ENCODE peak calls at places on chromosomes 5 and 9, in five cellular contexts. One of them, this sample, is unnamed.

GRCh38 chr9:90044710-90045151 is 439.9 kb downstream of the GADD45G start:
- DNase-seq in activated B cell treated with CpG ODN at 0.5 μM for 24 hours: no peak
- DNase-seq in activated T-cell treated with anti-CD3 and anti-CD28 coated beads for 24 hours: no peak
- DNase-seq in epithelial cell of prostate: no peak
- DNase-seq in HCEC 1CT: no peak
- DNase-seq in this sample: peak; percentile 75

GRCh38 chr5:154603978-154604679 is 126.1 kb upstream of the HAND1 start:
- DNase-seq in activated T-cell treated with anti-CD3 and anti-CD28 coated beads for 24 hours: no peak
- DNase-seq in activated B cell treated with CpG ODN at 0.5 μM for 24 hours: no peak
- DNase-seq in epithelial cell of prostate: no peak
- DNase-seq in HCEC 1CT: no peak
- DNase-seq in this sample: no peak

GRCh38 chr9:129330711-129331279 is 152.7 kb upstream of the IER5L start:
- DNase-seq in epithelial cell of prostate: no peak
- DNase-seq in activated B cell treated with CpG ODN at 0.5 μM for 24 hours: no peak
- DNase-seq in HCEC 1CT: peak; percentile 48
- DNase-seq in activated T-cell treated with anti-CD3 and anti-CD28 coated beads for 24 hours: no peak
- DNase-seq in this sample: no peak

GRCh38 chr5:177147239-177147638 is 13.7 kb downstream of the NSD1 start:
- DNase-seq in activated T-cell treated with anti-CD3 and anti-CD28 coated beads for 24 hours: no peak
- DNase-seq in epithelial cell of prostate: no peak
- DNase-seq in activated B cell treated with CpG ODN at 0.5 μM for 24 hours: no peak
- DNase-seq in HCEC 1CT: peak; percentile 59
- DNase-seq in this sample: no peak

GRCh38 chr5:171840066-171840465 is 54.4 kb downstream of the SMIM23 start:
- DNase-seq in activated B cell treated with CpG ODN at 0.5 μM for 24 hours: no peak
- DNase-seq in activated T-cell treated with anti-CD3 and anti-CD28 coated beads for 24 hours: no peak
- DNase-seq in HCEC 1CT: no peak
- DNase-seq in epithelial cell of prostate: no peak
- DNase-seq in this sample: peak; percentile 14

GRCh38 chr5:143576721-143577484 is 173.4 kb upstream of the NR3C1 start:
- DNase-seq in epithelial cell of prostate: no peak
- DNase-seq in HCEC 1CT: peak; percentile 56
- DNase-seq in activated T-cell treated with anti-CD3 and anti-CD28 coated beads for 24 hours: no peak
- DNase-seq in activated B cell treated with CpG ODN at 0.5 μM for 24 hours: no peak
- DNase-seq in this sample: no peak

GRCh38 chr5:169009171-169009570 is 291.8 kb downstream of the SLIT3 start:
- DNase-seq in activated B cell treated with CpG ODN at 0.5 μM for 24 hours: no peak
- DNase-seq in epithelial cell of prostate: no peak
- DNase-seq in activated T-cell treated with anti-CD3 and anti-CD28 coated beads for 24 hours: no peak
- DNase-seq in HCEC 1CT: no peak
- DNase-seq in this sample: no peak

GRCh38 chr5:93675458-93676450 is 65.6 kb downstream of the POU5F2 start:
- DNase-seq in activated T-cell treated with anti-CD3 and anti-CD28 coated beads for 24 hours: no peak
- DNase-seq in epithelial cell of prostate: no peak
- DNase-seq in activated B cell treated with CpG ODN at 0.5 μM for 24 hours: no peak
- DNase-seq in HCEC 1CT: no peak
- DNase-seq in this sample: peak; percentile 88

GRCh38 chr5:173828952-173829351 is 59.2 kb upstream of the CPEB4 start:
- DNase-seq in HCEC 1CT: no peak
- DNase-seq in activated B cell treated with CpG ODN at 0.5 μM for 24 hours: no peak
- DNase-seq in epithelial cell of prostate: no peak
- DNase-seq in activated T-cell treated with anti-CD3 and anti-CD28 coated beads for 24 hours: no peak
- DNase-seq in this sample: no peak

GRCh38 chr9:97990259-97990658 is 7.1 kb downstream of the ANP32B start:
- DNase-seq in activated T-cell treated with anti-CD3 and anti-CD28 coated beads for 24 hours: no peak
- DNase-seq in HCEC 1CT: peak; percentile 79
- DNase-seq in activated B cell treated with CpG ODN at 0.5 μM for 24 hours: no peak
- DNase-seq in epithelial cell of prostate: no peak
- DNase-seq in this sample: no peak

GRCh38 chr5:10286552-10287227 is 21.0 kb downstream of the CMBL start:
- DNase-seq in activated B cell treated with CpG ODN at 0.5 μM for 24 hours: no peak
- DNase-seq in epithelial cell of prostate: no peak
- DNase-seq in HCEC 1CT: peak; percentile 18
- DNase-seq in activated T-cell treated with anti-CD3 and anti-CD28 coated beads for 24 hours: no peak
- DNase-seq in this sample: no peak

GRCh38 chr9:6910497-6910896 is 152.7 kb downstream of the KDM4C start:
- DNase-seq in epithelial cell of prostate: no peak
- DNase-seq in activated B cell treated with CpG ODN at 0.5 μM for 24 hours: no peak
- DNase-seq in activated T-cell treated with anti-CD3 and anti-CD28 coated beads for 24 hours: no peak
- DNase-seq in HCEC 1CT: no peak
- DNase-seq in this sample: no peak

GRCh38 chr9:97769208-97769607 is 72.1 kb upstream of the XPA start:
- DNase-seq in activated B cell treated with CpG ODN at 0.5 μM for 24 hours: no peak
- DNase-seq in epithelial cell of prostate: no peak
- DNase-seq in activated T-cell treated with anti-CD3 and anti-CD28 coated beads for 24 hours: no peak
- DNase-seq in HCEC 1CT: no peak
- DNase-seq in this sample: no peak

GRCh38 chr9:35338561-35339274 is 151.2 kb upstream of the RUSC2 start:
- DNase-seq in activated B cell treated with CpG ODN at 0.5 μM for 24 hours: no peak
- DNase-seq in HCEC 1CT: no peak
- DNase-seq in activated T-cell treated with anti-CD3 and anti-CD28 coated beads for 24 hours: no peak
- DNase-seq in epithelial cell of prostate: no peak
- DNase-seq in this sample: no peak

GRCh38 chr9:128886211-128886826 is 4.4 kb downstream of the LRRC8A start:
- DNase-seq in activated T-cell treated with anti-CD3 and anti-CD28 coated beads for 24 hours: no peak
- DNase-seq in epithelial cell of prostate: no peak
- DNase-seq in activated B cell treated with CpG ODN at 0.5 μM for 24 hours: no peak
- DNase-seq in HCEC 1CT: no peak
- DNase-seq in this sample: no peak

GRCh38 chr9:116891438-116891837 is 204.3 kb downstream of the TRIM32 start:
- DNase-seq in activated B cell treated with CpG ODN at 0.5 μM for 24 hours: no peak
- DNase-seq in epithelial cell of prostate: no peak
- DNase-seq in HCEC 1CT: no peak
- DNase-seq in activated T-cell treated with anti-CD3 and anti-CD28 coated beads for 24 hours: no peak
- DNase-seq in this sample: no peak

GRCh38 chr5:9716838-9717281 is 86.7 kb upstream of the TAS2R1 start:
- DNase-seq in HCEC 1CT: peak; percentile 71
- DNase-seq in activated T-cell treated with anti-CD3 and anti-CD28 coated beads for 24 hours: no peak
- DNase-seq in epithelial cell of prostate: peak; percentile 44
- DNase-seq in activated B cell treated with CpG ODN at 0.5 μM for 24 hours: no peak
- DNase-seq in this sample: no peak

GRCh38 chr5:6080436-6080835 is 297.9 kb downstream of the MED10 start:
- DNase-seq in activated T-cell treated with anti-CD3 and anti-CD28 coated beads for 24 hours: no peak
- DNase-seq in HCEC 1CT: no peak
- DNase-seq in epithelial cell of prostate: no peak
- DNase-seq in activated B cell treated with CpG ODN at 0.5 μM for 24 hours: no peak
- DNase-seq in this sample: no peak

This sample was measured in NCI-H1436 treated with DMSO at 0.1 percent for 48 hours.